ENCODE peak calls at places on chromosomes 6 and 20, in six cellular contexts. H, Q, Z, C, X and M are unnamed samples.
A peak's percentile ranks its signal among the peaks of the same experiment; 100 is the strongest.

GRCh38 chr20:56685879-56686278 is 56.8 kb downstream of the TFAP2C start:
- DNase-seq in H (no peak), Q (no peak), Z (no peak), C (no peak), X (no peak), M (no peak)

GRCh38 chr20:33915726-33916331 is 77.9 kb upstream of the RALY start:
- DNase-seq in H (no peak), Q (peak; percentile 3), Z (peak; percentile 28), C (no peak), X (peak; percentile 22), M (peak; percentile 17)

GRCh38 chr6:155340464-155341129 is 26.3 kb upstream of the TFB1M start:
- DNase-seq in H (peak; percentile 61), Q (no peak), Z (no peak), C (peak; percentile 35), X (no peak), M (no peak)

GRCh38 chr6:101344885-101345284 is 48.6 kb upstream of the GRIK2 start:
- DNase-seq in H (no peak), Q (no peak), Z (no peak), C (no peak), X (no peak), M (no peak)

GRCh38 chr6:6686748-6687601 is 98.5 kb downstream of the LY86 start:
- DNase-seq in H (no peak), Q (peak; percentile 85), Z (peak; percentile 85), C (no peak), X (no peak), M (no peak)

GRCh38 chr20:48064929-48065328 is 279.6 kb upstream of the SULF2 start:
- DNase-seq in H (peak; percentile 11), Q (no peak), Z (no peak), C (peak; percentile 83), X (no peak), M (no peak)

GRCh38 chr20:9617062-9617461 is 102.7 kb downstream of the LAMP5 start:
- DNase-seq in H (peak; percentile 66), Q (peak; percentile 88), Z (no peak), C (peak; percentile 29), X (peak; percentile 9), M (peak; percentile 3)

GRCh38 chr20:40462600-40462999 is 226.4 kb downstream of the MAFB start:
- DNase-seq in H (no peak), Q (no peak), Z (no peak), C (no peak), X (no peak), M (no peak)

GRCh38 chr20:57899554-57899953 is 189.7 kb upstream of the PMEPA1 start:
- DNase-seq in H (no peak), Q (no peak), Z (no peak), C (no peak), X (no peak), M (no peak)

GRCh38 chr6:113995632-113996031 is 24.7 kb upstream of the HDAC2 start:
- DNase-seq in H (peak; percentile 98), Q (no peak), Z (no peak), C (peak; percentile 92), X (no peak), M (no peak)

GRCh38 chr6:16238057-16238657 is at the start of gene GMPR:
- DNase-seq in H (peak; percentile 39), Q (no peak), Z (peak; percentile 83), C (no peak), X (peak; percentile 22), M (peak; percentile 69)

GRCh38 chr20:64129146-64129782 is 21.9 kb upstream of the NPBWR2 start:
- DNase-seq in H (no peak), Q (no peak), Z (no peak), C (no peak), X (no peak), M (no peak)